ENCODE peak calls at places on chromosomes 11 and 22, in five cellular contexts. P is fibroblast of pulmonary artery, I is AG10803, W is cardiac muscle cell, Z is tibial artery. Y is an unnamed sample.

GRCh38 chr11:45106006-45106405 is 40.4 kb upstream of the PRDM11 start:
- DNase-seq in P (no peak), I (no peak), W (no peak), Z (no peak), Y (no peak)

GRCh38 chr11:30938801-30939200 is 352.6 kb upstream of the MPPED2 start:
- DNase-seq in P (no peak), I (no peak), W (peak), Z (no peak), Y (no peak)

GRCh38 chr11:19919050-19919561 is 206.5 kb downstream of the NAV2 start:
- DNase-seq in P (peak), I (peak), W (peak), Z (peak), Y (no peak)

GRCh38 chr11:7548659-7549283 is 35.0 kb downstream of the PPFIBP2 start:
- DNase-seq in P (no peak), I (no peak), W (no peak), Z (no peak), Y (peak)

GRCh38 chr11:111306321-111306720 is 8.0 kb downstream of the POU2AF3 start:
- DNase-seq in P (no peak), I (no peak), W (no peak), Z (no peak), Y (no peak)

GRCh38 chr11:48014917-48015316 is 34.6 kb downstream of the PTPRJ start:
- DNase-seq in P (no peak), I (no peak), W (no peak), Z (no peak), Y (no peak)

GRCh38 chr22:23632178-23632577 is at the start of gene DRICH1:
- DNase-seq in P (no peak), I (no peak), W (no peak), Z (no peak), Y (no peak)

GRCh38 chr11:12692238-12693074 is 18.2 kb downstream of the TEAD1 start:
- DNase-seq in P (peak), I (peak), W (peak), Z (peak), Y (no peak)

GRCh38 chr11:26578998-26579635 is 7.1 kb upstream of the MUC15 start:
- DNase-seq in P (peak), I (peak), W (no peak), Z (no peak), Y (no peak)

GRCh38 chr11:88508808-88509581 is 171.5 kb upstream of the CTSC start:
- DNase-seq in P (peak), I (peak), W (peak), Z (no peak), Y (peak)

GRCh38 chr11:111183706-111184105 is 61.8 kb upstream of the POU2AF2 start:
- DNase-seq in P (peak), I (peak), W (no peak), Z (no peak), Y (no peak)

GRCh38 chr11:100445231-100445735 is 241.8 kb upstream of the ARHGAP42 start:
- DNase-seq in P (peak), I (no peak), W (peak), Z (no peak), Y (no peak)

GRCh38 chr11:128632151-128632791 is 44.9 kb upstream of the ETS1 start:
- DNase-seq in P (peak), I (peak), W (peak), Z (no peak), Y (no peak)

GRCh38 chr11:59973097-59973496 is 9.3 kb downstream of the OOSP4A start:
- DNase-seq in P (no peak), I (no peak), W (no peak), Z (no peak), Y (no peak)

GRCh38 chr22:29936186-29936585 is 53.2 kb downstream of the MTMR3 start:
- DNase-seq in P (no peak), I (no peak), W (no peak), Z (no peak), Y (no peak)

GRCh38 chr11:82547163-82547560 is 186.5 kb downstream of the FAM181B start:
- DNase-seq in P (no peak), I (no peak), W (no peak), Z (no peak), Y (no peak)

GRCh38 chr11:43923327-43924111 is 18.9 kb upstream of the C11orf96 start:
- DNase-seq in P (peak), I (no peak), W (peak), Z (peak), Y (no peak)

GRCh38 chr11:118921121-118921928 is 4.4 kb downstream of the BCL9L start:
- DNase-seq in P (peak), I (peak), W (peak), Z (peak), Y (no peak)

GRCh38 chr22:43277987-43278601 is 65.1 kb downstream of the SCUBE1 start:
- DNase-seq in P (no peak), I (no peak), W (no peak), Z (no peak), Y (no peak)

GRCh38 chr11:60118333-60118732 is 29.9 kb downstream of the MS4A2 start:
- DNase-seq in P (no peak), I (no peak), W (no peak), Z (no peak), Y (no peak)

GRCh38 chr11:117814766-117815261 is 9.7 kb downstream of the FXYD2 start:
- DNase-seq in P (peak), I (no peak), W (peak), Z (peak), Y (peak)

GRCh38 chr11:61833926-61834277 is 5.8 kb downstream of the FADS2 start:
- DNase-seq in P (peak), I (no peak), W (no peak), Z (no peak), Y (no peak)

GRCh38 chr11:61833478-61833877 is 5.4 kb downstream of the FADS2 start:
- DNase-seq in P (no peak), I (no peak), W (no peak), Z (no peak), Y (no peak)

GRCh38 chr11:61830318-61831105 is 2.4 kb downstream of the FADS2 start:
- DNase-seq in P (peak), I (peak), W (peak), Z (peak), Y (no peak)

GRCh38 chr11:61832758-61833157 is 4.7 kb downstream of the FADS2 start:
- DNase-seq in P (no peak), I (no peak), W (no peak), Z (no peak), Y (no peak)

GRCh38 chr11:61832207-61832606 is 4.1 kb downstream of the FADS2 start:
- DNase-seq in P (no peak), I (no peak), W (no peak), Z (no peak), Y (no peak)
- H3K4me3 ChIP-seq in P (no peak), I (no peak), W (no peak), Z (no peak), Y (no peak)

GRCh38 chr11:65551572-65552398 is 6.4 kb downstream of the LTBP3 start:
- DNase-seq in P (peak), I (no peak), W (no peak), Z (no peak), Y (peak)

GRCh38 chr11:65549088-65549487 is 9.1 kb downstream of the LTBP3 start:
- DNase-seq in P (no peak), I (no peak), W (no peak), Z (no peak), Y (no peak)

GRCh38 chr11:65546217-65546958 is 11.8 kb downstream of the LTBP3 start:
- DNase-seq in P (no peak), I (no peak), W (no peak), Z (peak), Y (peak)

GRCh38 chr11:65545853-65546216 is 12.3 kb downstream of the LTBP3 start:
- DNase-seq in P (no peak), I (no peak), W (no peak), Z (no peak), Y (no peak)

DNA sequence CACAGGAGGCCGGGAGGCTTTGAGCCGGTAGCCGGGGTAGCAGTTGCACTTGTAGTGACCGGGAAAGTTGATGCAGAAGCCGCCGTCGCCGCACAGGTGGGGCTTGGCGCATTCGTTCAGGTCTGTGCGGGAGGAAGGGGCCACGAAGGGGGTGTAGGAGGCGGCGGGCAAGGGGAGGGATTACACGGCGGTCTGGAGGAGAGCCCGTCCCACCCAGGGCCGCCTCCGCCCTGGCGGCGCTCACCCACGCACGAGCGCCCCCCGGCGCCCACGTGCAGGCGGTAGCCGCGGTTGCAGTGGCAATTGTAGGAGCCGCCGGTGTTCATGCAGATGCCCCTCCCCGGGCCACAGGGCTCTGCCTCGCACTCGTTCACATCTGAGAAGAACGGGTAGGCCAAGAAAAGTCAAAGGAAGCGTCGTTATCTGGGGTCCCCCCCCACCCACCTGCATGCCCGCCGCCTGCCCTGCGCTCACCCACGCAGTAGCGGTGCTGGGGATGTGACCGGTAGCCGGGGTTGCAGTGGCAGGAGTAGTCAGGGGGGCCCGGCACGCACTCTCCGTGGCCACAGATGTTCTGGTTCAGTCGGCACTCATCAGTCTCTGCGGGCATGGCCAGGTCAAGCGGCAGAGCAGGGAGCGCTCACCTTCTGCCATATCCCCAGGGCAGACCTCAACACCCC is 10.6 kb downstream of the LTBP3 start:
- DNase-seq in P (no peak), I (no peak), W (no peak), Z (no peak), Y (no peak)
- H3K4me3 ChIP-seq in P (no peak), I (no peak), W (no peak), Z (no peak), Y (no peak)

GRCh38 chr11:63608353-63609345 is 5.6 kb downstream of the PLAAT3 start:
- DNase-seq in P (peak), I (peak), W (peak), Z (no peak), Y (no peak)
- H3K4me3 ChIP-seq in P (no peak), I (no peak), W (no peak), Z (no peak), Y (no peak)

GRCh38 chr11:14972581-14973490 is 685 bp upstream of the CALCA start:
- DNase-seq in P (no peak), I (no peak), W (no peak), Z (no peak), Y (no peak)
- H3K4me3 ChIP-seq in P (no peak), I (no peak), W (no peak), Z (no peak), Y (no peak)

GRCh38 chr22:37815593-37815992 is 7.6 kb upstream of the GALR3 start:
- DNase-seq in P (no peak), I (no peak), W (no peak), Z (no peak), Y (no peak)
- H3K4me3 ChIP-seq in P (no peak), I (no peak), W (no peak), Z (no peak), Y (no peak)

GRCh38 chr11:109984634-109985289 is 108.4 kb upstream of the ZC3H12C start:
- DNase-seq in P (no peak), I (no peak), W (peak), Z (no peak), Y (peak)
- H3K4me3 ChIP-seq in P (no peak), I (no peak), W (no peak), Z (no peak), Y (peak)

GRCh38 chr11:72741429-72741833 is 10.8 kb downstream of the ARAP1 start:
- DNase-seq in P (no peak), I (no peak), W (no peak), Z (no peak), Y (peak)
- H3K4me3 ChIP-seq in P (no peak), I (no peak), W (no peak), Z (no peak), Y (no peak)

DNA sequence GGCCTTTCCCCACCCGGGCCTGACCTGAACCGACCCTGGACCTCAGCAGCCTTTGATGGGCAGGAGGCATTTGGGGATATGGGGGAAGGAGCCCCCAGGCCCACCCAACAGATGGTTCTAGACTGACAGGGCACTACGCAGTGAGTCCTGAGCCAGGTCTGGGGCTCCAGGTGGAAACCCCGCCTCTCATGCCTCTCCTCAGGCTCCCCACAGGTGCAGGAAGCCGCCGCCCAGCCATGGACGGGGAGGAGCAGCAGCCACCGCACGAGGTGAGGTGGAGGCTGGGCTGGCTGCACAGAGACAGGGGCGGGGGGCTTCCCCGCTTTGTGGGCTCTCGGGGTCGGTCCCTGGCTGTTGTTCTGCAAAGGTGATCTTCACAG is 7.1 kb downstream of the TRABD start:
- DNase-seq in P (no peak), I (no peak), W (no peak), Z (no peak), Y (no peak)
- H3K4me3 ChIP-seq in P (no peak), I (no peak), W (no peak), Z (no peak), Y (peak)

GRCh38 chr11:62507023-62507422 is 39.6 kb downstream of the AHNAK start:
- DNase-seq in P (no peak), I (no peak), W (no peak), Z (no peak), Y (no peak)

GRCh38 chr11:62506413-62506940 is 40.1 kb downstream of the AHNAK start:
- DNase-seq in P (no peak), I (no peak), W (no peak), Z (no peak), Y (no peak)

GRCh38 chr11:62504158-62504973 is 42.2 kb downstream of the AHNAK start:
- DNase-seq in P (no peak), I (no peak), W (no peak), Z (no peak), Y (no peak)

GRCh38 chr11:62505112-62505783 is 41.4 kb downstream of the AHNAK start:
- DNase-seq in P (no peak), I (no peak), W (peak), Z (peak), Y (no peak)

DNA sequence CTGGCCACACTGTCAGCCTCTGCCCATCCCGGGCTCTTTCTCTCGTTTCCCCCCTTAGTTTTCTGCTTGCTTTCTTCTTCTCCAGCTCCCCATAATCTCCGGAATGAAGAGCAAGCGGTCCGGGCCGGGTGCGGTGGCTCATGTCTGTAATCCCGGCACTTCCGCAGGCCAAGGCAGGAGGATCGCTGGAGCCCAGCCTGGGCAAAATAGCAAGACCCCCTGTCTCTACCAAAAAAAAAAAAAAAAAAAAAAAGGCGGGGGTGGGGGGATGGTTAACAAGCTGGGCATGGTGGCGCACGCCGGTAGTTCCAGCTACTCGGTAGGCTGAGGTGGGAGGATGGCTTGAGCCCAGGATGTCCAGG is 40.8 kb downstream of the AHNAK start:
- DNase-seq in P (no peak), I (no peak), W (peak), Z (no peak), Y (no peak)
- H3K4me3 ChIP-seq in P (peak), I (peak), W (no peak), Z (peak), Y (no peak)

DNA sequence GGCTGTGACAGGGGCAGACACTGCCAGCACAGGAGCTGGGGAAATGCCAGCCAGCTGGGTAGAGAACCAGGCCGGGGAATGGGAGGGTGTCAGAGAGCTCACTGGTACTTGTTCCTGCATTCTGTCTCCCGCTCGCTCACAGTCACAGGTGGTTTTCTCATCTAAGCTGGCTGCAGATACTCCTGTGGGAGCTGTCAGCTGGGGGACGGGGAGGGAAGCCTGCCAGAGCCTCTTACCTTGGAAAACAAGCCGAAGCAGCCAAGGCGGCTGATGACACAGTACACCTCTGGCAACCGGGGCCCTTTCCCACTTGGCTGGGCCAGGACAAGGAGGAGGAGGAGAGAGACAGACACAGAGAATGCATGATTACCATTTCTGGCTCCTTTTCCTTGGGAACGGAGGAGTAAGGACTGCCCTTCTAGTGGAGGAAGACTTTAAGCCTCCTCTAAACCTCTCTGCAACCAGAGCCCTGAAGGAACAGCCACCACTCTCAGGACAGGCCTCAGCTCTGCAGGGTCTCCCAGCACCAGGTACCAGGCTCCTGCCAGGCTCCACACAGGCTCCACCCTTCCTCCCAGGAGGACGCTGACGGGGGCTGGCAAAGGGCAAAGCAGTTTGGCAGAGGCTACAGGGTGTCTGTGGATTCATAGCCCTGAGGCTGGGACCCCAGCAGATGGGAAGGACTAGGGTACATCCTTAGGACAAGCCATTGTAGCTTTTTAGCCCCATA is 25.1 kb downstream of the RPL27A start:
- DNase-seq in P (no peak), I (no peak), W (no peak), Z (peak), Y (no peak)
- H3K4me3 ChIP-seq in P (no peak), I (no peak), W (no peak), Z (no peak), Y (no peak)

Y was measured in GM06990.